ENCODE peak calls at places on chromosomes 4 and X, in seven cellular contexts. N, G, X, E, O, J and R are unnamed samples.

GRCh38 chr4:26023191-26023972 is 109.4 kb downstream of the SMIM20 start:
- DNase-seq in N (no peak), G (no peak), X (no peak), E (no peak), O (no peak), J (no peak), R (no peak)

GRCh38 chr4:3786196-3786869 is 20.1 kb downstream of the ADRA2C start:
- DNase-seq in N (no peak), G (peak), X (no peak), E (no peak), O (no peak), J (no peak), R (peak)

GRCh38 chr4:99052902-99053301 is 35.7 kb downstream of the ADH5 start:
- DNase-seq in N (no peak), G (no peak), X (no peak), E (no peak), O (no peak), J (no peak), R (no peak)

GRCh38 chr4:5027366-5027765 is 8.1 kb upstream of the CYTL1 start:
- DNase-seq in N (no peak), G (no peak), X (no peak), E (no peak), O (no peak), J (no peak), R (no peak)

GRCh38 chr4:71663780-71664179 is 120.1 kb downstream of the GC start:
- DNase-seq in N (no peak), G (no peak), X (no peak), E (no peak), O (no peak), J (no peak), R (no peak)

GRCh38 chr4:181911420-181911819 is 331.8 kb upstream of the TENM3 start:
- DNase-seq in N (no peak), G (no peak), X (no peak), E (no peak), O (no peak), J (no peak), R (no peak)

GRCh38 chr4:81260443-81261102 is 45.6 kb upstream of the PRKG2 start:
- DNase-seq in N (no peak), G (no peak), X (no peak), E (no peak), O (no peak), J (no peak), R (peak)

GRCh38 chr4:77145806-77146425 is 11.1 kb upstream of the CCNG2 start:
- DNase-seq in N (no peak), G (no peak), X (no peak), E (no peak), O (no peak), J (no peak), R (no peak)

GRCh38 chr4:1204828-1205591 is 32.6 kb upstream of the SPON2 start:
- DNase-seq in N (no peak), G (no peak), X (no peak), E (peak), O (peak), J (no peak), R (no peak)

GRCh38 chr4:42927946-42928345 is 35.4 kb downstream of the GRXCR1 start:
- DNase-seq in N (no peak), G (no peak), X (no peak), E (no peak), O (no peak), J (peak), R (no peak)

GRCh38 chr4:106266201-106266600 is 49.8 kb downstream of the TBCK start:
- DNase-seq in N (no peak), G (peak), X (no peak), E (no peak), O (no peak), J (no peak), R (peak)

GRCh38 chrX:124406294-124407013 is 60.1 kb downstream of the SH2D1A start:
- DNase-seq in N (peak), G (peak), X (peak), E (no peak), O (peak), J (peak), R (peak)

GRCh38 chr4:11409632-11410031 is 19.1 kb downstream of the HS3ST1 start:
- DNase-seq in N (no peak), G (no peak), X (no peak), E (no peak), O (no peak), J (no peak), R (no peak)

GRCh38 chrX:141982296-141982695 is 78.6 kb downstream of the MAGEC1 start:
- DNase-seq in N (no peak), G (no peak), X (no peak), E (no peak), O (no peak), J (no peak), R (no peak)

GRCh38 chrX:130347336-130347735 is 7.6 kb downstream of the SLC25A14 start:
- DNase-seq in N (no peak), G (no peak), X (no peak), E (no peak), O (no peak), J (no peak), R (no peak)

GRCh38 chr4:4425119-4425690 is 38.3 kb downstream of the NSG1 start:
- DNase-seq in N (no peak), G (no peak), X (no peak), E (no peak), O (no peak), J (no peak), R (no peak)

GRCh38 chrX:153305941-153306464 is 15.6 kb downstream of the PNMA6F start:
- DNase-seq in N (no peak), G (no peak), X (no peak), E (no peak), O (no peak), J (no peak), R (no peak)